ENCODE peak calls at places on chromosomes 7 and 10, in six cellular contexts. One of them, this sample, is unnamed. For H3K27me3, the result is how much of the 10 kb centered on the place peaks cover.

GRCh38 chr10:92569071-92569470 is 4.8 kb downstream of the IDE start:
- DNase-seq in Peyer's patch: no peak
- DNase-seq in gastrocnemius medialis: no peak
- DNase-seq in brain microvascular endothelial cell: no peak
- DNase-seq in IMR-90: peak
- DNase-seq in CD8-positive, alpha-beta memory T cell: no peak
- DNase-seq in this sample: no peak

GRCh38 chr10:15725603-15726002 is 5.9 kb upstream of the ITGA8 start:
- DNase-seq in CD8-positive, alpha-beta memory T cell: no peak
- DNase-seq in IMR-90: peak
- DNase-seq in gastrocnemius medialis: no peak
- DNase-seq in Peyer's patch: no peak
- DNase-seq in brain microvascular endothelial cell: peak
- DNase-seq in this sample: no peak

GRCh38 chr10:102322914-102323313 is 72.6 kb upstream of the NFKB2 start:
- DNase-seq in CD8-positive, alpha-beta memory T cell: peak
- DNase-seq in gastrocnemius medialis: no peak
- DNase-seq in brain microvascular endothelial cell: no peak
- DNase-seq in IMR-90: no peak
- DNase-seq in Peyer's patch: no peak
- DNase-seq in this sample: no peak

GRCh38 chr7:57404343-57404966 is 45.5 kb upstream of the ZNF716 start:
- DNase-seq in CD8-positive, alpha-beta memory T cell: no peak
- DNase-seq in brain microvascular endothelial cell: no peak
- DNase-seq in Peyer's patch: no peak
- DNase-seq in IMR-90: no peak
- DNase-seq in gastrocnemius medialis: peak
- DNase-seq in this sample: peak

GRCh38 chr7:92614586-92615237 is 24.5 kb upstream of the FAM133B start:
- DNase-seq in IMR-90: peak
- DNase-seq in CD8-positive, alpha-beta memory T cell: no peak
- DNase-seq in Peyer's patch: no peak
- DNase-seq in gastrocnemius medialis: no peak
- DNase-seq in brain microvascular endothelial cell: no peak
- DNase-seq in this sample: no peak

GRCh38 chr7:97731736-97732370 is at the start of gene TAC1:
- DNase-seq in brain microvascular endothelial cell: no peak
- DNase-seq in IMR-90: no peak
- DNase-seq in gastrocnemius medialis: no peak
- DNase-seq in Peyer's patch: no peak
- DNase-seq in CD8-positive, alpha-beta memory T cell: no peak
- DNase-seq in this sample: no peak

GRCh38 chr7:2372724-2373123 is 18.1 kb downstream of the EIF3B start:
- DNase-seq in CD8-positive, alpha-beta memory T cell: no peak
- DNase-seq in brain microvascular endothelial cell: no peak
- DNase-seq in IMR-90: no peak
- DNase-seq in gastrocnemius medialis: no peak
- DNase-seq in Peyer's patch: no peak
- DNase-seq in this sample: no peak

GRCh38 chr7:85773116-85773783 is 586.4 kb upstream of the SEMA3D start:
- DNase-seq in Peyer's patch: no peak
- DNase-seq in gastrocnemius medialis: no peak
- DNase-seq in IMR-90: peak
- DNase-seq in brain microvascular endothelial cell: peak
- DNase-seq in CD8-positive, alpha-beta memory T cell: no peak
- DNase-seq in this sample: no peak

GRCh38 chr10:6035101-6035834 is 26.9 kb downstream of the IL2RA start:
- DNase-seq in CD8-positive, alpha-beta memory T cell: no peak
- DNase-seq in Peyer's patch: no peak
- DNase-seq in gastrocnemius medialis: no peak
- DNase-seq in brain microvascular endothelial cell: no peak
- DNase-seq in IMR-90: no peak
- DNase-seq in this sample: no peak

GRCh38 chr10:78781991-78782390 is 286.8 kb upstream of the ZMIZ1 start:
- DNase-seq in brain microvascular endothelial cell: no peak
- DNase-seq in CD8-positive, alpha-beta memory T cell: no peak
- DNase-seq in Peyer's patch: peak
- DNase-seq in gastrocnemius medialis: no peak
- DNase-seq in IMR-90: no peak
- DNase-seq in this sample: no peak

GRCh38 chr10:78783753-78784152 is 285.0 kb upstream of the ZMIZ1 start:
- DNase-seq in IMR-90: no peak
- DNase-seq in gastrocnemius medialis: no peak
- DNase-seq in CD8-positive, alpha-beta memory T cell: no peak
- DNase-seq in Peyer's patch: peak
- DNase-seq in brain microvascular endothelial cell: no peak
- DNase-seq in this sample: no peak

GRCh38 chr10:78782441-78782840 is 286.3 kb upstream of the ZMIZ1 start:
- DNase-seq in CD8-positive, alpha-beta memory T cell: no peak
- DNase-seq in IMR-90: no peak
- DNase-seq in Peyer's patch: peak
- DNase-seq in brain microvascular endothelial cell: no peak
- DNase-seq in gastrocnemius medialis: no peak
- DNase-seq in this sample: no peak

GRCh38 chr10:78784454-78785414 is 284.0 kb upstream of the ZMIZ1 start:
- DNase-seq in Peyer's patch: no peak
- DNase-seq in gastrocnemius medialis: no peak
- DNase-seq in brain microvascular endothelial cell: no peak
- DNase-seq in CD8-positive, alpha-beta memory T cell: no peak
- DNase-seq in IMR-90: no peak
- DNase-seq in this sample: no peak

GRCh38 chr10:78787095-78787494 is 281.7 kb upstream of the ZMIZ1 start:
- DNase-seq in Peyer's patch: no peak
- DNase-seq in gastrocnemius medialis: no peak
- DNase-seq in IMR-90: no peak
- DNase-seq in brain microvascular endothelial cell: no peak
- DNase-seq in CD8-positive, alpha-beta memory T cell: no peak
- DNase-seq in this sample: no peak
- H3K4me3 ChIP-seq in Peyer's patch: no peak
- H3K4me3 ChIP-seq in gastrocnemius medialis: no peak
- H3K4me3 ChIP-seq in IMR-90: no peak
- H3K4me3 ChIP-seq in brain microvascular endothelial cell: no peak
- H3K4me3 ChIP-seq in CD8-positive, alpha-beta memory T cell: no peak
- H3K4me3 ChIP-seq in this sample: no peak

GRCh38 chr10:123135415-123136141 is at the start of gene HMX3:
- DNase-seq in IMR-90: peak
- DNase-seq in brain microvascular endothelial cell: no peak
- DNase-seq in CD8-positive, alpha-beta memory T cell: peak
- DNase-seq in gastrocnemius medialis: no peak
- DNase-seq in Peyer's patch: no peak
- DNase-seq in this sample: no peak
- H3K27me3 ChIP-seq in IMR-90: half or more
- H3K27me3 ChIP-seq in brain microvascular endothelial cell: half or more
- H3K27me3 ChIP-seq in CD8-positive, alpha-beta memory T cell: half or more
- H3K27me3 ChIP-seq in gastrocnemius medialis: half or more
- H3K27me3 ChIP-seq in Peyer's patch: half or more
- H3K27me3 ChIP-seq in this sample: half or more

DNA sequence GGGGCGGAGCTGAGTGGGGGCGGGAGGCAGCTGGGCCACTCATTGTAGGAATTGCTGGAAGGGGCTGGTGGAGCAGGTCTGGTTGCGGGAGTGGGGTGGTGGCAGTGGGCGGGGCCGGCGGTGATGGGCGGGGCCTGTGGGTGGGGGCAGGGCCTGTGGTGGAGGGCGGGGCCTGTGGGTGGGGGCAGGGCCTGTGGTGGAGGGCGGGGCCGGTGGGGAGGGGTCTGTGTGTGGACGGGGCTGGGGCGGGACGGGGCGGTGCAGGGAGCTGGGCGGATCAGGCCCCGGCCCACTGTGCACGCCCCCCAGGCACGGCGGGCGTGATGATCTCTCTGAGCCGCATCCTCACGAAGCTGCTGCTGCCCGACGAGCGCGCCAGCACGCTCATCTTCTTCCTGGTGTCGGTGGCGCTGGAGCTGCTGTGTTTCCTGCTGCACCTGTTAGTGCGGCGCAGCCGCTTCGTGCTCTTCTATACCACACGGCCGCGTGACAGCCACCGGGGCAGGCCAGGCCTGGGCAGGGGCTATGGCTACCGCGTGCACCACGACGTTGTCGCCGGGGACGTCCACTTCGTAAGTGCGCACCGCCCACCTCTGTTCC is 14.0 kb downstream of the SLC29A4 start:
- DNase-seq in CD8-positive, alpha-beta memory T cell: peak
- DNase-seq in brain microvascular endothelial cell: no peak
- DNase-seq in IMR-90: no peak
- DNase-seq in Peyer's patch: no peak
- DNase-seq in gastrocnemius medialis: no peak
- DNase-seq in this sample: no peak
- H3K4me3 ChIP-seq in CD8-positive, alpha-beta memory T cell: peak
- H3K4me3 ChIP-seq in brain microvascular endothelial cell: no peak
- H3K4me3 ChIP-seq in IMR-90: no peak
- H3K4me3 ChIP-seq in Peyer's patch: peak
- H3K4me3 ChIP-seq in gastrocnemius medialis: no peak
- H3K4me3 ChIP-seq in this sample: no peak

DNA sequence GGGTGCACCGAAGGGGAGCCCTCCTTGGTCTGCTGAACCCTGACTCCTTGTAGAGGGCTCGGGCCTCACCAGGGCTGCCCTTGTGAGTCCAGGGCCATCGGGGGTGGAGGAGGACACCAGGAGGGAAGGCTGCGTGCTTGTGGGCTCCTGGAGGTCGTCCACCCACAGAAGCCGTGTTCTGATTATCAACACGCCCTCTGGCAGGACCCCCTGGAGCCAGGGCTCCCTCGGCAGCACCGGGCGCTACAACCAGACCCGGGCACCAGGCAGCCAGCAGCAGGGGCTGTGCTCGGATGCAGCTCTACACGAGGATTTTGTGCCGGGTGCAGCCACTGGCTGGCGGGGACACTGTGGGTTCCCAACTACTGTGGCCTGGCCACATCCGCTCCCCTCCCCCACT is 6.1 kb upstream of the ADGRA1 start:
- DNase-seq in CD8-positive, alpha-beta memory T cell: no peak
- DNase-seq in IMR-90: no peak
- DNase-seq in Peyer's patch: no peak
- DNase-seq in brain microvascular endothelial cell: no peak
- DNase-seq in gastrocnemius medialis: no peak
- DNase-seq in this sample: no peak
- H3K27me3 ChIP-seq in CD8-positive, alpha-beta memory T cell: under half
- H3K27me3 ChIP-seq in IMR-90: under half
- H3K27me3 ChIP-seq in Peyer's patch: under half
- H3K27me3 ChIP-seq in brain microvascular endothelial cell: under half
- H3K27me3 ChIP-seq in gastrocnemius medialis: under half
- H3K27me3 ChIP-seq in this sample: half or more

GRCh38 chr7:116529250-116529649 is 4.4 kb downstream of the CAV1 start:
- DNase-seq in gastrocnemius medialis: no peak
- DNase-seq in Peyer's patch: no peak
- DNase-seq in IMR-90: no peak
- DNase-seq in CD8-positive, alpha-beta memory T cell: no peak
- DNase-seq in brain microvascular endothelial cell: no peak
- DNase-seq in this sample: no peak
- H3K4me3 ChIP-seq in gastrocnemius medialis: peak
- H3K4me3 ChIP-seq in Peyer's patch: no peak
- H3K4me3 ChIP-seq in IMR-90: no peak
- H3K4me3 ChIP-seq in CD8-positive, alpha-beta memory T cell: no peak
- H3K4me3 ChIP-seq in brain microvascular endothelial cell: peak
- H3K4me3 ChIP-seq in this sample: peak

GRCh38 chr7:27175005-27175625 is 995 bp upstream of the HOXA10 start:
- DNase-seq in IMR-90: no peak
- DNase-seq in Peyer's patch: no peak
- DNase-seq in brain microvascular endothelial cell: no peak
- DNase-seq in CD8-positive, alpha-beta memory T cell: peak
- DNase-seq in gastrocnemius medialis: peak
- DNase-seq in this sample: peak
- H3K27me3 ChIP-seq in IMR-90: half or more
- H3K27me3 ChIP-seq in Peyer's patch: under half
- H3K27me3 ChIP-seq in brain microvascular endothelial cell: half or more
- H3K27me3 ChIP-seq in CD8-positive, alpha-beta memory T cell: half or more
- H3K27me3 ChIP-seq in gastrocnemius medialis: under half
- H3K27me3 ChIP-seq in this sample: under half

GRCh38 chr7:70707823-70708243 is 424.1 kb upstream of the GALNT17 start:
- DNase-seq in brain microvascular endothelial cell: peak
- DNase-seq in CD8-positive, alpha-beta memory T cell: no peak
- DNase-seq in IMR-90: no peak
- DNase-seq in gastrocnemius medialis: no peak
- DNase-seq in Peyer's patch: no peak
- DNase-seq in this sample: no peak

GRCh38 chr7:70712942-70713341 is 419.0 kb upstream of the GALNT17 start:
- DNase-seq in Peyer's patch: no peak
- DNase-seq in brain microvascular endothelial cell: no peak
- DNase-seq in gastrocnemius medialis: peak
- DNase-seq in IMR-90: no peak
- DNase-seq in CD8-positive, alpha-beta memory T cell: no peak
- DNase-seq in this sample: peak

GRCh38 chr7:70710651-70711050 is 421.3 kb upstream of the GALNT17 start:
- DNase-seq in Peyer's patch: no peak
- DNase-seq in CD8-positive, alpha-beta memory T cell: no peak
- DNase-seq in brain microvascular endothelial cell: no peak
- DNase-seq in gastrocnemius medialis: no peak
- DNase-seq in IMR-90: no peak
- DNase-seq in this sample: no peak

GRCh38 chr7:70711441-70711840 is 420.5 kb upstream of the GALNT17 start:
- DNase-seq in IMR-90: no peak
- DNase-seq in Peyer's patch: no peak
- DNase-seq in gastrocnemius medialis: no peak
- DNase-seq in brain microvascular endothelial cell: no peak
- DNase-seq in CD8-positive, alpha-beta memory T cell: no peak
- DNase-seq in this sample: no peak

GRCh38 chr7:70710011-70710480 is 421.9 kb upstream of the GALNT17 start:
- DNase-seq in Peyer's patch: no peak
- DNase-seq in CD8-positive, alpha-beta memory T cell: no peak
- DNase-seq in IMR-90: peak
- DNase-seq in brain microvascular endothelial cell: peak
- DNase-seq in gastrocnemius medialis: peak
- DNase-seq in this sample: no peak
- H3K4me3 ChIP-seq in Peyer's patch: no peak
- H3K4me3 ChIP-seq in CD8-positive, alpha-beta memory T cell: no peak
- H3K4me3 ChIP-seq in IMR-90: no peak
- H3K4me3 ChIP-seq in brain microvascular endothelial cell: no peak
- H3K4me3 ChIP-seq in gastrocnemius medialis: no peak
- H3K4me3 ChIP-seq in this sample: no peak

GRCh38 chr7:108419961-108420360 is 36.3 kb downstream of the NRCAM start:
- DNase-seq in brain microvascular endothelial cell: no peak
- DNase-seq in gastrocnemius medialis: no peak
- DNase-seq in IMR-90: no peak
- DNase-seq in CD8-positive, alpha-beta memory T cell: no peak
- DNase-seq in Peyer's patch: no peak
- DNase-seq in this sample: no peak

GRCh38 chr7:108415821-108416536 is 40.3 kb downstream of the NRCAM start:
- DNase-seq in CD8-positive, alpha-beta memory T cell: no peak
- DNase-seq in IMR-90: no peak
- DNase-seq in brain microvascular endothelial cell: peak
- DNase-seq in gastrocnemius medialis: no peak
- DNase-seq in Peyer's patch: no peak
- DNase-seq in this sample: no peak

GRCh38 chr7:108417926-108418325 is 38.3 kb downstream of the NRCAM start:
- DNase-seq in IMR-90: no peak
- DNase-seq in Peyer's patch: no peak
- DNase-seq in brain microvascular endothelial cell: peak
- DNase-seq in CD8-positive, alpha-beta memory T cell: no peak
- DNase-seq in gastrocnemius medialis: no peak
- DNase-seq in this sample: no peak

GRCh38 chr7:108418941-108419340 is 37.3 kb downstream of the NRCAM start:
- DNase-seq in IMR-90: no peak
- DNase-seq in brain microvascular endothelial cell: no peak
- DNase-seq in Peyer's patch: no peak
- DNase-seq in CD8-positive, alpha-beta memory T cell: no peak
- DNase-seq in gastrocnemius medialis: no peak
- DNase-seq in this sample: no peak

GRCh38 chr7:108417144-108417543 is 39.1 kb downstream of the NRCAM start:
- DNase-seq in gastrocnemius medialis: no peak
- DNase-seq in CD8-positive, alpha-beta memory T cell: no peak
- DNase-seq in brain microvascular endothelial cell: no peak
- DNase-seq in IMR-90: no peak
- DNase-seq in Peyer's patch: no peak
- DNase-seq in this sample: no peak
- H3K27me3 ChIP-seq in gastrocnemius medialis: under half
- H3K27me3 ChIP-seq in CD8-positive, alpha-beta memory T cell: under half
- H3K27me3 ChIP-seq in brain microvascular endothelial cell: under half
- H3K27me3 ChIP-seq in IMR-90: under half
- H3K27me3 ChIP-seq in Peyer's patch: under half
- H3K27me3 ChIP-seq in this sample: under half